ENCODE peak calls at places on chromosome 16, in eight cellular contexts. One of them, this sample, is unnamed.

GRCh38 chr16:56894331-56894917 is 29.4 kb downstream of the SLC12A3 start:
- DNase-seq in HCT116: no peak
- DNase-seq in GM23338: no peak
- DNase-seq in NCI-H2227 treated with DMSO at 0.1 percent for 48 hours: no peak
- DNase-seq in T-helper 9 cell: no peak
- DNase-seq in NCI-H1417: no peak
- DNase-seq in A673: no peak
- DNase-seq in NCI-H187: no peak
- DNase-seq in this sample: no peak

GRCh38 chr16:63061319-63061718 is 1025.1 kb upstream of the CDH8 start:
- DNase-seq in HCT116: no peak
- DNase-seq in GM23338: peak
- DNase-seq in NCI-H2227 treated with DMSO at 0.1 percent for 48 hours: no peak
- DNase-seq in T-helper 9 cell: no peak
- DNase-seq in NCI-H1417: no peak
- DNase-seq in A673: no peak
- DNase-seq in NCI-H187: no peak
- DNase-seq in this sample: no peak

GRCh38 chr16:4257646-4258556 is 14.9 kb downstream of the TFAP4 start:
- DNase-seq in HCT116: no peak
- DNase-seq in GM23338: no peak
- DNase-seq in NCI-H2227 treated with DMSO at 0.1 percent for 48 hours: no peak
- DNase-seq in T-helper 9 cell: no peak
- DNase-seq in NCI-H1417: no peak
- DNase-seq in A673: no peak
- DNase-seq in NCI-H187: no peak
- DNase-seq in this sample: no peak

GRCh38 chr16:68980695-68981315 is 124.6 kb upstream of the HAS3 start:
- DNase-seq in HCT116: no peak
- DNase-seq in GM23338: no peak
- DNase-seq in NCI-H2227 treated with DMSO at 0.1 percent for 48 hours: no peak
- DNase-seq in T-helper 9 cell: no peak
- DNase-seq in NCI-H1417: no peak
- DNase-seq in A673: no peak
- DNase-seq in NCI-H187: no peak
- DNase-seq in this sample: no peak

GRCh38 chr16:67562918-67563707 is 787 bp downstream of the CTCF start:
- DNase-seq in HCT116: peak
- DNase-seq in GM23338: peak
- DNase-seq in NCI-H2227 treated with DMSO at 0.1 percent for 48 hours: no peak
- DNase-seq in T-helper 9 cell: peak
- DNase-seq in NCI-H1417: peak
- DNase-seq in A673: peak
- DNase-seq in NCI-H187: no peak
- DNase-seq in this sample: peak

GRCh38 chr16:67263201-67263600 is 14.4 kb downstream of the SLC9A5 start:
- DNase-seq in HCT116: no peak
- DNase-seq in GM23338: no peak
- DNase-seq in NCI-H2227 treated with DMSO at 0.1 percent for 48 hours: no peak
- DNase-seq in T-helper 9 cell: no peak
- DNase-seq in NCI-H1417: no peak
- DNase-seq in A673: no peak
- DNase-seq in NCI-H187: no peak
- DNase-seq in this sample: no peak

GRCh38 chr16:66699898-66700297 is 3.4 kb upstream of the CMTM4 start:
- DNase-seq in HCT116: no peak
- DNase-seq in GM23338: no peak
- DNase-seq in NCI-H2227 treated with DMSO at 0.1 percent for 48 hours: no peak
- DNase-seq in T-helper 9 cell: no peak
- DNase-seq in NCI-H1417: no peak
- DNase-seq in A673: no peak
- DNase-seq in NCI-H187: no peak
- DNase-seq in this sample: no peak

GRCh38 chr16:22320572-22321339 is 23.5 kb downstream of the POLR3E start:
- DNase-seq in HCT116: no peak
- DNase-seq in GM23338: no peak
- DNase-seq in NCI-H2227 treated with DMSO at 0.1 percent for 48 hours: no peak
- DNase-seq in T-helper 9 cell: no peak
- DNase-seq in NCI-H1417: no peak
- DNase-seq in A673: no peak
- DNase-seq in NCI-H187: no peak
- DNase-seq in this sample: no peak

GRCh38 chr16:57427307-57427706 is 19.9 kb downstream of the CIAPIN1 start:
- DNase-seq in HCT116: no peak
- DNase-seq in GM23338: no peak
- DNase-seq in NCI-H2227 treated with DMSO at 0.1 percent for 48 hours: no peak
- DNase-seq in T-helper 9 cell: no peak
- DNase-seq in NCI-H1417: no peak
- DNase-seq in A673: no peak
- DNase-seq in NCI-H187: no peak
- DNase-seq in this sample: no peak